ENCODE peak calls at places on chromosomes 3 and 15, in eight cellular contexts. C is fibroblast of lung, N is endodermal cell, K is transverse colon, B is RWPE2, V is GM23338, D is H9, Z is kidney. R is an unnamed sample.
A peak's percentile ranks its signal among the peaks of the same experiment; 100 is the strongest.

GRCh38 chr3:154095832-154096421 is 25.3 kb upstream of the ARHGEF26 start:
- DNase-seq in C (peak; percentile 69), N (no peak), K (no peak), B (no peak), V (peak; percentile 16), D (no peak), Z (no peak), R (peak; percentile 55)

GRCh38 chr3:194323785-194324735 is 27.1 kb downstream of the CPN2 start:
- DNase-seq in C (peak; percentile 54), N (no peak), K (peak; percentile 63), B (no peak), V (peak; percentile 31), D (peak; percentile 37), Z (no peak), R (peak; percentile 96)

GRCh38 chr3:47416041-47416440 is 35.2 kb downstream of the PTPN23 start:
- DNase-seq in C (no peak), N (peak; percentile 81), K (no peak), B (no peak), V (peak; percentile 58), D (peak; percentile 89), Z (no peak), R (no peak)

GRCh38 chr3:42856544-42856943 is 19.1 kb downstream of the CYP8B1 start:
- DNase-seq in C (no peak), N (no peak), K (no peak), B (no peak), V (no peak), D (no peak), Z (no peak), R (no peak)

GRCh38 chr3:140006331-140006730 is 71.3 kb downstream of the CLSTN2 start:
- DNase-seq in C (no peak), N (no peak), K (no peak), B (no peak), V (no peak), D (no peak), Z (no peak), R (no peak)

GRCh38 chr15:41943543-41944312 is 28.6 kb downstream of the EHD4 start:
- DNase-seq in C (no peak), N (peak; percentile 21), K (no peak), B (no peak), V (no peak), D (no peak), Z (no peak), R (no peak)

GRCh38 chr3:174329321-174329720 is 529.8 kb upstream of the NAALADL2 start:
- DNase-seq in C (no peak), N (no peak), K (no peak), B (no peak), V (no peak), D (no peak), Z (no peak), R (peak; percentile 63)

GRCh38 chr3:183178833-183179549 is 16.5 kb upstream of the LAMP3 start:
- DNase-seq in C (peak; percentile 40), N (peak; percentile 87), K (peak; percentile 39), B (no peak), V (peak; percentile 89), D (peak; percentile 72), Z (no peak), R (peak; percentile 70)

GRCh38 chr3:12483364-12483763 is 916 bp upstream of the TSEN2 start:
- DNase-seq in C (peak; percentile 42), N (no peak), K (no peak), B (no peak), V (no peak), D (no peak), Z (no peak), R (peak; percentile 35)

GRCh38 chr3:117439812-117440211 is 730.2 kb downstream of the TUSC7 start:
- DNase-seq in C (peak; percentile 53), N (peak; percentile 59), K (no peak), B (no peak), V (peak; percentile 76), D (no peak), Z (no peak), R (peak; percentile 6)

GRCh38 chr15:37106490-37107001 is 6.2 kb upstream of the MEIS2 start:
- DNase-seq in C (peak; percentile 63), N (peak; percentile 86), K (no peak), B (no peak), V (peak; percentile 90), D (peak; percentile 74), Z (peak; percentile 82), R (no peak)

GRCh38 chr3:183085634-183086390 is 13.5 kb downstream of the MCCC1 start:
- DNase-seq in C (peak; percentile 20), N (peak; percentile 87), K (no peak), B (no peak), V (peak; percentile 94), D (peak; percentile 75), Z (no peak), R (peak; percentile 39)

GRCh38 chr3:178777718-178778411 is 241.6 kb downstream of the KCNMB2 start:
- DNase-seq in C (no peak), N (no peak), K (no peak), B (no peak), V (no peak), D (no peak), Z (no peak), R (peak; percentile 84)

GRCh38 chr3:30747771-30748281 is 141.4 kb downstream of the TGFBR2 start:
- DNase-seq in C (peak; percentile 58), N (no peak), K (no peak), B (no peak), V (peak; percentile 70), D (no peak), Z (no peak), R (peak; percentile 77)

GRCh38 chr3:113091417-113091816 is 100.6 kb downstream of the GTPBP8 start:
- DNase-seq in C (no peak), N (no peak), K (no peak), B (no peak), V (no peak), D (no peak), Z (no peak), R (no peak)
- H3K4me1 ChIP-seq in C (no peaks in the 10 kb centered on the region), N (no peaks in the 10 kb centered on the region), K (no peaks in the 10 kb centered on the region), B (peaks cover 3% of the 10 kb centered on the region), V (peaks cover 15% of the 10 kb centered on the region), D (no peaks in the 10 kb centered on the region), Z (no peaks in the 10 kb centered on the region), R (peaks cover 3% of the 10 kb centered on the region)

GRCh38 chr3:156581954-156582353 is 27.0 kb upstream of the SSR3 start:
- DNase-seq in C (no peak), N (no peak), K (no peak), B (no peak), V (no peak), D (no peak), Z (no peak), R (no peak)

GRCh38 chr3:156583469-156583868 is 28.6 kb upstream of the SSR3 start:
- DNase-seq in C (no peak), N (no peak), K (no peak), B (no peak), V (no peak), D (no peak), Z (no peak), R (no peak)

GRCh38 chr3:156579427-156579851 is 24.5 kb upstream of the SSR3 start:
- DNase-seq in C (no peak), N (no peak), K (no peak), B (no peak), V (no peak), D (no peak), Z (no peak), R (no peak)

GRCh38 chr3:156580986-156581385 is 26.1 kb upstream of the SSR3 start:
- DNase-seq in C (no peak), N (no peak), K (no peak), B (no peak), V (no peak), D (no peak), Z (no peak), R (no peak)

GRCh38 chr3:156582784-156583183 is 27.9 kb upstream of the SSR3 start:
- DNase-seq in C (no peak), N (no peak), K (no peak), B (no peak), V (no peak), D (no peak), Z (no peak), R (no peak)
- H3K4me1 ChIP-seq in C (no peaks in the 10 kb centered on the region), N (no peaks in the 10 kb centered on the region), K (peaks cover 12% of the 10 kb centered on the region), B (peaks cover 8% of the 10 kb centered on the region), V (peaks cover 7% of the 10 kb centered on the region), D (no peaks in the 10 kb centered on the region), Z (peaks cover 2% of the 10 kb centered on the region), R (no peaks in the 10 kb centered on the region)

DNA sequence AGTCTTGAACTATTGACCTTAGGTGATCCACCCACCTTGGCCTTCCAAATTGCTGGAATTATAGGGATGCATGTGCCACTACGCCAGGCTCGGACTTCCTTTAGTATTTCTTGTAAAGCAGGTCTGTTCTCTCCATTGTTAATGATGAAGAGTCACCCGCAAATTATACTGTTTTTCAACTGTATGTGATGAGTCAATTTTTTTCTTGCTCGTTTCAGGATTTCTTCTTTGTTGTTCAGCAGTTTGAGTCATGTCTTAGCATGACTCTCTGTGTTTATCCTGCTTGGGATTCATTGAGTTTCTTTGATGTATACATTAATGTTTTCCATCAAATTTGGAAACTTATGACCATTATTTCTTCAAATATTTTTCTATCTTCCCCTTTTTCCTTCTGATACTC is 28.9 kb downstream of the GRAMD1C start:
- DNase-seq in C (no peak), N (no peak), K (no peak), B (no peak), V (no peak), D (no peak), Z (no peak), R (peak; percentile 94)
- H3K4me1 ChIP-seq in C (no peaks in the 10 kb centered on the region), N (no peaks in the 10 kb centered on the region), K (no peaks in the 10 kb centered on the region), B (peaks cover 6% of the 10 kb centered on the region), V (no peaks in the 10 kb centered on the region), D (no peaks in the 10 kb centered on the region), Z (no peaks in the 10 kb centered on the region), R (peaks cover 17% of the 10 kb centered on the region)

GRCh38 chr15:72231066-72231846 is at the start of gene PKM:
- DNase-seq in C (peak; percentile 97), N (peak; percentile 100), K (peak; percentile 98), B (peak; percentile 100), V (peak; percentile 100), D (peak; percentile 99), Z (peak; percentile 98), R (peak; percentile 97)

GRCh38 chr15:72230197-72231065 is 559 bp downstream of the PKM start:
- DNase-seq in C (peak; percentile 91), N (peak; percentile 91), K (peak; percentile 87), B (peak; percentile 97), V (peak; percentile 91), D (peak; percentile 86), Z (peak; percentile 98), R (peak; percentile 72)

GRCh38 chr15:72231847-72232461 is 964 bp upstream of the PKM start:
- DNase-seq in C (peak; percentile 82), N (peak; percentile 63), K (peak; percentile 59), B (no peak), V (peak; percentile 74), D (no peak), Z (no peak), R (peak; percentile 79)

GRCh38 chr15:72229076-72229946 is 1.7 kb downstream of the PKM start:
- DNase-seq in C (peak; percentile 36), N (peak; percentile 50), K (no peak), B (no peak), V (peak; percentile 28), D (no peak), Z (no peak), R (no peak)

GRCh38 chr15:72229947-72230196 is 1.1 kb downstream of the PKM start:
- DNase-seq in C (no peak), N (no peak), K (no peak), B (no peak), V (no peak), D (no peak), Z (no peak), R (no peak)
- H3K4me1 ChIP-seq in C (peaks cover 9% of the 10 kb centered on the region), N (peaks cover 3% of the 10 kb centered on the region), K (peaks cover 51% of the 10 kb centered on the region), B (peaks cover 35% of the 10 kb centered on the region), V (peaks cover 52% of the 10 kb centered on the region), D (peaks cover 13% of the 10 kb centered on the region), Z (peaks cover 25% of the 10 kb centered on the region), R (peaks cover 25% of the 10 kb centered on the region)

GRCh38 chr3:57098418-57099310 is 38.2 kb downstream of the SPATA12 start:
- DNase-seq in C (no peak), N (no peak), K (no peak), B (no peak), V (no peak), D (no peak), Z (no peak), R (peak; percentile 73)
- H3K4me1 ChIP-seq in C (no peaks in the 10 kb centered on the region), N (peaks cover 3% of the 10 kb centered on the region), K (no peaks in the 10 kb centered on the region), B (peaks cover 6% of the 10 kb centered on the region), V (peaks cover 8% of the 10 kb centered on the region), D (no peaks in the 10 kb centered on the region), Z (no peaks in the 10 kb centered on the region), R (peaks cover 20% of the 10 kb centered on the region)